ENCODE peak calls at places on chromosomes 11 and 22, in six cellular contexts. Z is HCT116, Y is suprapubic skin, F is upper lobe of left lung, T is breast epithelium, O is sigmoid colon. R is an unnamed sample.

GRCh38 chr22:31944700-31945477 is 554 bp downstream of the YWHAH start:
- DNase-seq in Z (no peak), Y (peak; percentile 81), F (peak; percentile 50), T (peak; percentile 29), O (peak; percentile 79), R (no peak)

GRCh38 chr11:67276821-67277230 is 10.6 kb downstream of the GRK2 start:
- DNase-seq in Z (no peak), Y (peak; percentile 71), F (peak; percentile 75), T (no peak), O (peak; percentile 74), R (peak; percentile 96)

GRCh38 chr22:49359061-49359460 is 468.6 kb downstream of the BRD1 start:
- DNase-seq in Z (no peak), Y (no peak), F (no peak), T (no peak), O (no peak), R (no peak)

GRCh38 chr11:88250566-88251080 is 75.4 kb upstream of the RAB38 start:
- DNase-seq in Z (no peak), Y (no peak), F (no peak), T (no peak), O (no peak), R (no peak)

GRCh38 chr11:128895505-128895904 is 4.3 kb downstream of the KCNJ5 start:
- DNase-seq in Z (no peak), Y (no peak), F (no peak), T (no peak), O (peak; percentile 45), R (no peak)

GRCh38 chr11:70603064-70603755 is 204.9 kb downstream of the CTTN start:
- DNase-seq in Z (no peak), Y (no peak), F (no peak), T (no peak), O (no peak), R (no peak)

GRCh38 chr11:2409026-2409553 is 8.5 kb downstream of the TSSC4 start:
- DNase-seq in Z (no peak), Y (no peak), F (no peak), T (no peak), O (no peak), R (no peak)

GRCh38 chr11:134760307-134760706 is 348.3 kb upstream of the B3GAT1 start:
- DNase-seq in Z (no peak), Y (no peak), F (no peak), T (no peak), O (no peak), R (no peak)

GRCh38 chr11:85725510-85726258 is 39.7 kb upstream of the CCDC89 start:
- DNase-seq in Z (peak; percentile 72), Y (no peak), F (no peak), T (no peak), O (no peak), R (no peak)

GRCh38 chr11:110317516-110317932 is 21.1 kb upstream of the RDX start:
- DNase-seq in Z (no peak), Y (no peak), F (no peak), T (no peak), O (no peak), R (no peak)
- TF ChIP-seq POLR2AphosphoS5 in Z (no peak), Y (no peak), F (no peak), T (no peak), O (no peak), R (no peak)

GRCh38 chr11:45272701-45273100 is 13.4 kb downstream of the SYT13 start:
- DNase-seq in Z (no peak), Y (no peak), F (no peak), T (no peak), O (no peak), R (no peak)
- TF ChIP-seq POLR2AphosphoS5 in Z (no peak), Y (no peak), F (no peak), T (no peak), O (no peak), R (no peak)

GRCh38 chr11:121741954-121742361 is 289.2 kb upstream of the SORL1-AS1 start:
- DNase-seq in Z (no peak), Y (peak; percentile 77), F (no peak), T (peak; percentile 23), O (peak; percentile 94), R (no peak)
- TF ChIP-seq POLR2AphosphoS5 in Z (no peak), Y (no peak), F (no peak), T (peak; percentile 86), O (peak; percentile 84), R (no peak)

GRCh38 chr11:126466288-126467045 is 111.0 kb downstream of the ST3GAL4 start:
- DNase-seq in Z (no peak), Y (no peak), F (no peak), T (no peak), O (no peak), R (no peak)

GRCh38 chr11:126467046-126467370 is 111.5 kb downstream of the ST3GAL4 start:
- DNase-seq in Z (no peak), Y (no peak), F (no peak), T (no peak), O (no peak), R (no peak)

GRCh38 chr11:126465573-126466287 is 110.2 kb downstream of the ST3GAL4 start:
- DNase-seq in Z (no peak), Y (no peak), F (no peak), T (no peak), O (no peak), R (peak; percentile 21)

GRCh38 chr11:126462422-126462821 is 106.9 kb downstream of the ST3GAL4 start:
- DNase-seq in Z (no peak), Y (no peak), F (no peak), T (no peak), O (no peak), R (no peak)

DNA sequence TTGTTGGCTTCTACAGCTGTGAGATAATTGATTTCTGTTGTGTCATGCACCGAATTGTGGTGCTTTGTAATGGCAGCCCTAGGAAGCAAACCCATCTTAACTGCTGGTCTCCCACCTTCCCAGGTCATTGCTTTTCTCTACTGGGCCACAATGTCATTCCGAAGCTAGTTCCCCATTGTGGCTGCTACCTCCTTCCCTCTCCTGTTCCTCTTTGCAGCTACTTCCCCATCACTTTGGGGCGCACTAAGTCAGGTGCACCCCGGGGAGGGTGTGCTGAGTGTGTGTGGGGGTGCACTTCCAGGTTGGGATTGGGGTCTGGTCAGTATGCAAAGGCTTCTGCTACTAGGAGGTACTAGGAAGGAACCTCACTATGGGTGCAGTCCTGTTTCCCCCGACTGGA is 109.3 kb downstream of the ST3GAL4 start:
- DNase-seq in Z (no peak), Y (no peak), F (peak; percentile 27), T (no peak), O (no peak), R (peak; percentile 80)
- TF ChIP-seq POLR2AphosphoS5 in Z (no peak), Y (no peak), F (no peak), T (no peak), O (no peak), R (peak; percentile 33)

DNA sequence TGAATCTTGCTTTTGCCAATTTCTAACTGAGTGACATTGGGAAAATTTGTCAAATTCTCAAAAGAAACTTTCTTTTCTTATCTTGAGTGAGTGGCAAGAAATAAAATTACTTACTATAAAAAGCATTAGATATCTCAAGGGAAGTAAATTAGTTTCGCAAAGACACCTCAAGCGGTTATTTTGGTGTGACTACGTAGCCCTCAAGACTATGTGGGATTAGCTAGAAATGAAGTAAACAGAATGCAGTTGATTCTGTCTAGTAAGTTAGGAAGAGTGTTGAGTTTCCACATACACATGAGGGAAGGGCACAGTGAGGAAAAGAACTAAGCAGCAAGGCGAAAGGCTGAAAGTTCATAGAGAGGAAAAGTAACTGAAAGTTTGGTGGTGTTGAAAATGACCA is 28.3 kb upstream of the MS4A6A start:
- DNase-seq in Z (no peak), Y (no peak), F (no peak), T (no peak), O (no peak), R (no peak)
- TF ChIP-seq POLR2AphosphoS5 in Z (no peak), Y (no peak), F (no peak), T (no peak), O (no peak), R (no peak)

DNA sequence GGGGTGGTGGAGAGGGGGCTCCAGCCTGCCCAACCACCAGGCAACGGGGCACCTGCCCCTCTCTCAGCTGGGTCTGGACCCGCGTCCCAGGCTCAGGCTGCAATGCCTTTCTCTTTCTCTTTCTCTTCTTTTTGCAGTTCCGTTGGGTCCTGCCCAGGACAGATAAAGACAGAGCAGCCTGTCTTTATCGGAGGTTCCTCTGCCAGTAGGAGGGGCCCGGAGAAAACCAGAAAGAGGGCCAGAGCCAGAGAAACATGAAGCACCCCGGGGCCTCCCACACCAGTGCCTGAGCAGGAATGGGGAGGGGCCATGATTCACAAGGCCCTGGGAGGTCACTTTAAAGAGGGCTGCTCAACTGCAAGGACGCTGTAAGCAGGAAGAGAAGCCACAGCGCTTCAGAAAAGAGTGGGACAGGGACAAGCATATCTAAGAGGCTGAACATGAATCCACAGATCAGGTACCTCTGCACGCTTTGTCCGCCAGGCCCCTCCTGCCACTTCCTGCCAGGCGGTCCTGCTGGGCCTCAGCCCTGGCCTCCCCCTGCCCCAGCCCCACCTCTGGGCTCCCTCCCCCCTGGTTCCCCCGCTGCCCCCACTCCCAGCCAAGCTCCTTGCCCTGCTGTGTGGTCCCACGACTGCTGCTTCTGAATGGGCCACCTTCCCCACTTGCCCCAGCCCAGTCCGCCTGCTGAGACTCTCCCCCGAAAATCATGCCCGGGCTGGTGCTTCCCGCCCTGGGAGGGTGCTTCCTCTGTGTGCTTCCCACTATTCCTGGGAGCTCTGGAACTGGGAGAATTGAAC is at the start of gene APOBEC3C:
- DNase-seq in Z (peak; percentile 65), Y (peak; percentile 79), F (peak; percentile 88), T (peak; percentile 74), O (peak; percentile 94), R (peak; percentile 87)
- TF ChIP-seq POLR2AphosphoS5 in Z (peak; percentile 87), Y (no peak), F (peak; percentile 80), T (no peak), O (peak; percentile 79), R (peak; percentile 55)

DNA sequence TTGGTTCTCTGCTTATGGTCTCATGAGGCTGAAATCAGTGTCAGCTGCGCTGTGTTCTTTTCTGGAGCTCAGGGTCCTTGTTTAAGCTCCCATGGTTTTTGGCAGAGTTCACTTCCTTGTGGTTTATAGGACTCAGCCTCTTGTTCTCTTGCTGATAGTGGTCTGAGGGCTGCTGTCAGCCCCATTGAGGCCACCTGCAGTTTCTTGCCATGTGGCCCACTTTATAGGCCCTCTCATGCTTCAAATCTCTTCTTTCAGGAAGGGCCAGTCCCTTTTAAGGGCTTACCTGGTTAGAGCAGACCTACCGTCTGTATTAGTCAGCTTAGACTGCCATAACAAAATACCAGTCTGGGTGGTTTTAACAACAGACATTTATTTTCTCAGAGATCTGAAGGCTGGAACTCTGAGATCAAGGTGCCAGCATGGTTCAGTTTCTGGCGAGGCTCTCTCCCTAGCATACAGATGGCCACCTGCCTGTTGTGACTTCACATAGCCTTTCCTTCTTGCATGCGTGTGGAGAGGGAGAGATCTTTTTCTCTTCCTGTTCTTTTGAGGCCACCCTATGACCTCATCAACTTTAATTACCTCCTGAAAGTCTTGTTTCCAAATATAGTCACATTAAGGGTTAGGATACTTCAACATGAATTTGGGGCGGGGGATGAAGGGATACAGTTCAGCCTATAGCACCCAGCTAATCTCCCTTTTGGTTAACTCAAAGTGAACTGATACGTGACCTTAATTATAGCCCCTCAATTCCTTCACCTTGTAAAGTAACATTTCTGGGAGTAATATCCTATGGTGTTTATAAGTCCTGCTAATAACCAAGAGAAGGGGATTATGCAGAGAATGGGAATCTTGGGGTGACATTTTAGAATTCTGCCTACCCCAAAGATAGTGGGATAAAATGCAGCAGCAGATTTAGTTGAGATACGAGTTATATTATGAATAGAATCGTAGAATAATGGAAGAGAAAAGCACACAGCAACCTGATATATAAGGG is 131.8 kb downstream of the UVRAG start:
- DNase-seq in Z (peak; percentile 6), Y (no peak), F (peak; percentile 30), T (no peak), O (peak; percentile 66), R (no peak)
- TF ChIP-seq POLR2AphosphoS5 in Z (no peak), Y (no peak), F (no peak), T (no peak), O (no peak), R (no peak)

R was measured in HL-60.